ENCODE peak calls at places on chromosomes 16 and 17, in seven cellular contexts. W, J, O, N, B, R and S are unnamed samples.

GRCh38 chr16:57394444-57394843 is 10.1 kb upstream of the CCL17 start:
- DNase-seq in O (no peak), N (no peak), R (no peak), W (no peak), J (no peak), B (no peak), S (no peak)

GRCh38 chr16:89308391-89309333 is 91.2 kb downstream of the ZNF778 start:
- DNase-seq in W (no peak), B (no peak), O (peak), J (no peak), R (peak), N (no peak), S (no peak)

GRCh38 chr17:57612202-57613071 is 132.7 kb downstream of the CCDC182 start:
- DNase-seq in N (no peak), O (peak), W (peak), J (no peak), B (peak), R (peak), S (no peak)

GRCh38 chr17:69418535-69418934 is 4.0 kb downstream of the MAP2K6 start:
- DNase-seq in J (no peak), O (no peak), B (no peak), N (no peak), W (no peak), R (no peak), S (no peak)

GRCh38 chr16:81509404-81509803 is 64.8 kb downstream of the CMIP start:
- DNase-seq in R (no peak), N (no peak), W (no peak), O (no peak), J (no peak), B (no peak), S (no peak)

GRCh38 chr17:82791532-82791931 is 39.7 kb downstream of the TBCD start:
- DNase-seq in O (no peak), J (peak), N (peak), B (no peak), R (peak), W (no peak), S (no peak)

GRCh38 chr17:62644487-62645173 is 17.2 kb downstream of the MRC2 start:
- DNase-seq in W (no peak), R (peak), O (no peak), N (no peak), B (no peak), J (no peak), S (no peak)

GRCh38 chr16:67283039-67283825 is 3.9 kb downstream of the PLEKHG4 start:
- DNase-seq in J (no peak), N (no peak), B (no peak), W (no peak), O (no peak), R (no peak), S (no peak)

GRCh38 chr16:85164838-85165516 is 52.7 kb upstream of the CIBAR2 start:
- DNase-seq in R (no peak), B (no peak), O (no peak), J (no peak), N (no peak), W (no peak), S (no peak)

GRCh38 chr17:14469971-14470370 is 169.1 kb downstream of the HS3ST3B1 start:
- DNase-seq in R (no peak), B (no peak), N (no peak), J (no peak), O (no peak), W (no peak), S (no peak)

GRCh38 chr17:40191237-40192208 is 14.3 kb downstream of the RAPGEFL1 start:
- DNase-seq in J (peak), N (peak), O (peak), R (peak), W (peak), B (peak), S (no peak)

GRCh38 chr16:68246671-68247070 is 1.5 kb downstream of the PLA2G15 start:
- DNase-seq in R (no peak), W (no peak), N (no peak), B (no peak), O (no peak), J (no peak), S (no peak)

GRCh38 chr16:87584271-87584670 is 18.0 kb upstream of the JPH3 start:
- DNase-seq in R (no peak), J (peak), W (no peak), N (no peak), B (no peak), O (no peak), S (no peak)

GRCh38 chr16:3857189-3858013 is 23.1 kb downstream of the CREBBP start:
- DNase-seq in W (no peak), N (no peak), R (no peak), B (no peak), O (no peak), J (no peak), S (no peak)

GRCh38 chr17:38451030-38451839 is 23.0 kb downstream of the ARHGAP23 start:
- DNase-seq in B (no peak), W (no peak), O (no peak), N (peak), J (peak), R (peak), S (peak)

GRCh38 chr16:3577302-3577752 is at the start of gene NLRC3:
- DNase-seq in N (no peak), J (no peak), R (no peak), W (peak), O (peak), B (no peak), S (no peak)

GRCh38 chr16:1180772-1181714 is 28.1 kb downstream of the CACNA1H start:
- DNase-seq in W (no peak), J (peak), B (no peak), O (no peak), R (no peak), N (no peak), S (no peak)

GRCh38 chr17:2904135-2904534 is 107.9 kb downstream of the RAP1GAP2 start:
- DNase-seq in O (no peak), N (no peak), W (no peak), J (peak), R (no peak), B (peak), S (no peak)

GRCh38 chr16:66549284-66550131 is at the start of gene TK2:
- DNase-seq in O (peak), B (peak), R (peak), W (peak), N (peak), J (peak), S (no peak)

GRCh38 chr17:19019041-19019941 is 14.7 kb upstream of the FAM83G start:
- DNase-seq in R (no peak), O (no peak), B (peak), W (no peak), J (no peak), N (no peak), S (no peak)

GRCh38 chr16:81715358-81716196 is 63.5 kb upstream of the PLCG2 start:
- DNase-seq in J (no peak), B (no peak), N (no peak), R (no peak), O (no peak), W (no peak), S (no peak)

GRCh38 chr16:50802958-50803357 is 61.1 kb downstream of the CYLD start:
- DNase-seq in O (no peak), N (no peak), W (no peak), R (no peak), J (no peak), B (peak), S (no peak)